ENCODE peak calls at places on chromosomes 16 and 17, in six cellular contexts. D is heart left ventricle, A is ovary, P is MM.1S, G is sigmoid colon, C is pancreas. T is an unnamed sample.

GRCh38 chr17:42682400-42683384 is at the start of gene CNTNAP1:
- DNase-seq in G (peak; percentile 88), P (peak; percentile 60), D (peak; percentile 69), C (peak; percentile 36), A (peak; percentile 79), T (no peak)

GRCh38 chr16:6947291-6947690 is 385.4 kb upstream of the RBFOX1 start:
- DNase-seq in P (no peak), G (no peak), A (no peak), C (no peak), D (no peak), T (no peak)

GRCh38 chr16:57480754-57481230 is 5.5 kb downstream of the DOK4 start:
- DNase-seq in C (no peak), G (no peak), P (no peak), D (no peak), A (no peak), T (no peak)

GRCh38 chr17:73834684-73835343 is 190.6 kb upstream of the SDK2 start:
- DNase-seq in C (no peak), P (no peak), A (no peak), G (no peak), D (no peak), T (no peak)

GRCh38 chr17:42408076-42408475 is 15.0 kb downstream of the CAVIN1 start:
- DNase-seq in G (no peak), D (peak; percentile 66), A (no peak), P (no peak), C (no peak), T (no peak)

GRCh38 chr16:27539120-27539519 is 10.6 kb downstream of the GTF3C1 start:
- DNase-seq in C (no peak), D (no peak), A (no peak), P (no peak), G (no peak), T (no peak)

GRCh38 chr16:77037696-77038347 is 153.2 kb upstream of the MON1B start:
- DNase-seq in D (no peak), A (no peak), P (no peak), C (no peak), G (no peak), T (no peak)

GRCh38 chr16:28910046-28911031 is 14.7 kb downstream of the RABEP2 start:
- DNase-seq in G (no peak), A (no peak), P (no peak), D (no peak), C (peak; percentile 36), T (no peak)

GRCh38 chr16:84115919-84116719 is 623 bp downstream of the MBTPS1 start:
- DNase-seq in G (no peak), C (no peak), P (peak; percentile 38), A (peak; percentile 55), D (no peak), T (peak; percentile 44)

GRCh38 chr16:86085161-86085611 is 186.2 kb downstream of the IRF8 start:
- DNase-seq in G (peak; percentile 58), A (no peak), C (no peak), P (no peak), D (no peak), T (no peak)

GRCh38 chr17:76054112-76054476 is 18.2 kb downstream of the SRP68 start:
- DNase-seq in A (no peak), C (no peak), G (no peak), D (no peak), P (no peak), T (no peak)

GRCh38 chr17:73118876-73119485 is 26.5 kb upstream of the SLC39A11 start:
- DNase-seq in P (no peak), A (no peak), G (no peak), D (no peak), C (no peak), T (no peak)

GRCh38 chr17:2056221-2057129 is 1.6 kb downstream of the HIC1 start:
- DNase-seq in A (peak; percentile 62), D (peak; percentile 54), P (no peak), G (peak; percentile 75), C (no peak), T (no peak)

GRCh38 chr16:50744911-50745310 is 3.0 kb downstream of the CYLD start:
- DNase-seq in P (no peak), G (no peak), A (no peak), D (no peak), C (no peak), T (no peak)

GRCh38 chr16:4936991-4937781 is at the start of gene PPL:
- DNase-seq in G (peak; percentile 89), A (peak; percentile 56), D (peak; percentile 82), P (peak; percentile 74), C (peak; percentile 98), T (peak; percentile 91)

DNA sequence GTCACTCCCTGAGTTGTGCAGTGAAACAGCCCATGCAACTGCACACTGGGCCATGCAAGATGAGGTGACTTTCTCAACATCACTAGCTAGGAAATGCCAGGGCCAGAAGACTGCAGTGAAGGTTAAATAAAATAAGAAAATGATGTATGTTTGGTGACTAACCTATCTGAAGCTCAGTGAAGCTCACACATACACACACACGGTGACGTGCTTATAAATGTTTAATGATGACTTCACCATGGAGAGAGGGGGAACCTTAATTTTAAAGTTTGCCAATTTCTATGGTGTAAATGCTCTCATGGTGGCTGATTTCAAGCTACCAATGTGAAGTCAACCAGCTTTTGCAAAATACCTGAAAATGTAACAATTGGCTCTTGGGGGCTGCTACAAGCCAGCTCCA is 166.4 kb downstream of the MAF start:
- DNase-seq in D (no peak), G (no peak), P (no peak), A (no peak), C (no peak), T (no peak)
- H3K9me3 ChIP-seq in D (no peaks in the 10 kb centered on the region), G (no peaks in the 10 kb centered on the region), P (no peaks in the 10 kb centered on the region), A (no peaks in the 10 kb centered on the region), C (no peaks in the 10 kb centered on the region), T (no peaks in the 10 kb centered on the region)

DNA sequence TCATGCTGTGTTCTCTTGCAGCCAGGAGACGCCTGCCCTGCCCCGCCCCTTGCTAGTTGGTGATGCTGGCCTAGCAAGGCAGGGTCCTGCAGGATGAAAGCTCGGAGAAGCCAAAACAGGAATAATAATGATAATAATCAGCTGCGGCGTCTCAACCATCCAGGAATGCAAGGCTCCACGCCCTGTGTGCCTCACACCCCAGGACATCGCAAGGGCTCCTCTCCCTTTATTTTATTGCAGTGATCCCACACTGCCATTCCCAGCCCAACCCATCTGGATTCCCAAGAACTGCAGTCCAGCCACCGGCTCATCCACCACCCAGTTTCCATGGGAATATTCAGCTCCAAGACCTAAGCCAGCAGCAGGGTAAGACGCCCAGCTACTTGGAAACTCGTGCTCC is 21.0 kb upstream of the ZNF652 start:
- DNase-seq in P (no peak), C (no peak), A (no peak), G (no peak), D (no peak), T (no peak)
- H3K27ac ChIP-seq in P (no peak overlapping the region), C (no peak overlapping the region), A (no peak overlapping the region), G (peak overlapping the region; percentile 85), D (peak overlapping the region; percentile 56), T (no peak overlapping the region)

GRCh38 chr17:6775871-6776405 is at the start of gene FBXO39:
- DNase-seq in D (no peak), A (no peak), G (no peak), P (no peak), C (no peak), T (no peak)

GRCh38 chr17:6768447-6768846 is 7.6 kb upstream of the FBXO39 start:
- DNase-seq in A (no peak), P (no peak), D (no peak), G (no peak), C (no peak), T (no peak)

GRCh38 chr17:6772016-6772415 is 4.0 kb upstream of the FBXO39 start:
- DNase-seq in A (no peak), D (no peak), G (no peak), P (no peak), C (no peak), T (no peak)
- H3K9me3 ChIP-seq in A (no peaks in the 10 kb centered on the region), D (peaks cover 16% of the 10 kb centered on the region), G (peaks cover 23% of the 10 kb centered on the region), P (no peaks in the 10 kb centered on the region), C (no peaks in the 10 kb centered on the region), T (peaks cover 8% of the 10 kb centered on the region)

GRCh38 chr17:8082312-8082711 is 5.2 kb downstream of the ALOX12B start:
- DNase-seq in D (no peak), P (no peak), C (no peak), A (no peak), G (no peak), T (no peak)

GRCh38 chr17:8080208-8080798 is 7.2 kb downstream of the ALOX12B start:
- DNase-seq in A (no peak), D (no peak), C (no peak), P (no peak), G (no peak), T (no peak)

GRCh38 chr17:8080799-8081219 is 6.7 kb downstream of the ALOX12B start:
- DNase-seq in G (no peak), P (no peak), D (no peak), A (no peak), C (no peak), T (no peak)

GRCh38 chr17:8081876-8082275 is 5.6 kb downstream of the ALOX12B start:
- DNase-seq in G (no peak), A (no peak), C (no peak), D (no peak), P (no peak), T (no peak)

DNA sequence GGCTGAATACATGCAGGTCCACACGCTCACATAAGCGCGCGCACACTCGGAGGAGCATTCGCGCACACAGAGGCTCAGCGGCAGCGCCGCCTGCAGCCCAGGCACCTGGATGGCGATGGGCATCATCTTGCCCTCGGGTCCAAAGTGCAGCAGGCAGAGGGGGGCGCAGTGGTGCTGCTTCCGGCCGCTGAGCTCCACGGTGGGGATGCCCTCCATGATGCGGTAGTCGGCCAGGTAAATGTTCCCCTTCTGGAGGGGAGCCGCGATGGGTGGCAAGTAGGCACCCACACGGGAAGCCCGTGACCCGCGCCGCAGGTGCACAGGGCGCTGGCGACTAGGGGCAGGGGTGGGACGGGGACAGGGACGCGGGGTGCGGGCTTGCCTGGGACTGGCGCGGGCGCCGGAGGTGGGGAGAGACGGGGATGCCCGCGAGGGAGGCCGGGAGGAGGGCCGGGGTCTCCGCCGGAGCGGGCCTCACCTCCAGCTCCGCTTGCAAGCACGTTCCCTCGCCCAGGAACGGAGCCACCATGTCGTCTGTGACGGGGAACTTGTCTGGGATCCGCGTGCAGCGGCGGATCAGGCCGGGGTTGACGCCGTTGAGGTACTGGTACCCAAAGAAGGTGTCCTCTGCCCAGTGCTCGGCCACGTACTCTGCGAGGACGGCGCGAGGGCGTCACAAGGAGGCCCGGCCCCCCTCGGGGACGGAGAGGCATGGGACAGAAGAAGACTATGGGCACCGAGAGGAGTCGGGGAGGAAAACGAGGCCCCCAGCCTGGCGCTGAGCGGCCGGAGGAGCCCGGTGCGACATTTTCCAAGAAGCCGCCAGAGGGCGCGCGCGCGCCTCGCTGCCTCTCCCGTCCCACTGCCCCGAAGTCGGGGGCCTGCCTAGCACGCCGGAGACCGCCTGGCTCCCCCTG is 8.0 kb downstream of the ALOX12B start:
- DNase-seq in D (peak; percentile 67), C (peak; percentile 71), G (peak; percentile 83), P (peak; percentile 70), A (peak; percentile 74), T (peak; percentile 68)
- H3K27ac ChIP-seq in D (no peak overlapping the region), C (no peak overlapping the region), G (peak overlapping the region; percentile 18), P (no peak overlapping the region), A (no peak overlapping the region), T (no peak overlapping the region)

T was measured in lung.